ENCODE peak calls at places on chromosomes 16 and 17, in five cellular contexts. G is SK-N-SH, L is H1, Z is A549, B is K562. D is an unnamed sample.

GRCh38 chr16:84909686-84910085 is 89.9 kb downstream of the CRISPLD2 start:
- DNase-seq in G (no peak), L (no peak), Z (no peak), B (no peak), D (no peak)

GRCh38 chr16:59169168-59169567 is 435.1 kb upstream of the GOT2 start:
- DNase-seq in G (no peak), L (no peak), Z (peak), B (no peak), D (no peak)

GRCh38 chr16:22948603-22949368 is 134.8 kb downstream of the HS3ST2 start:
- DNase-seq in G (peak), L (peak), Z (peak), B (peak), D (peak)

GRCh38 chr17:29148257-29148789 is 31.9 kb downstream of the MYO18A start:
- DNase-seq in G (no peak), L (no peak), Z (peak), B (no peak), D (no peak)

GRCh38 chr17:80984749-80985148 is 6.9 kb upstream of the CHMP6 start:
- DNase-seq in G (no peak), L (peak), Z (peak), B (no peak), D (peak)

GRCh38 chr16:3086596-3087242 is 12.4 kb downstream of the ZSCAN10 start:
- DNase-seq in G (no peak), L (no peak), Z (no peak), B (no peak), D (no peak)

GRCh38 chr17:19433727-19434340 is 22.8 kb downstream of the RNF112 start:
- DNase-seq in G (no peak), L (no peak), Z (no peak), B (no peak), D (no peak)

GRCh38 chr17:7107012-7107754 is 7.4 kb downstream of the ASGR2 start:
- DNase-seq in G (no peak), L (no peak), Z (no peak), B (no peak), D (no peak)

GRCh38 chr16:13896543-13897182 is 23.3 kb upstream of the ERCC4 start:
- DNase-seq in G (no peak), L (no peak), Z (peak), B (peak), D (peak)

GRCh38 chr16:53465606-53466290 is 31.5 kb downstream of the RBL2 start:
- DNase-seq in G (no peak), L (no peak), Z (peak), B (no peak), D (peak)

GRCh38 chr16:20871258-20871657 is 28.9 kb downstream of the DCUN1D3 start:
- DNase-seq in G (no peak), L (no peak), Z (no peak), B (no peak), D (no peak)

GRCh38 chr17:65753348-65753747 is 191.9 kb upstream of the AXIN2 start:
- DNase-seq in G (no peak), L (no peak), Z (no peak), B (no peak), D (no peak)

GRCh38 chr17:65751263-65751662 is 189.8 kb upstream of the AXIN2 start:
- DNase-seq in G (no peak), L (no peak), Z (no peak), B (no peak), D (no peak)

GRCh38 chr17:65749479-65749878 is 188.0 kb upstream of the AXIN2 start:
- DNase-seq in G (no peak), L (no peak), Z (peak), B (no peak), D (peak)

GRCh38 chr17:65750678-65751077 is 189.2 kb upstream of the AXIN2 start:
- DNase-seq in G (peak), L (no peak), Z (peak), B (no peak), D (peak)

DNA sequence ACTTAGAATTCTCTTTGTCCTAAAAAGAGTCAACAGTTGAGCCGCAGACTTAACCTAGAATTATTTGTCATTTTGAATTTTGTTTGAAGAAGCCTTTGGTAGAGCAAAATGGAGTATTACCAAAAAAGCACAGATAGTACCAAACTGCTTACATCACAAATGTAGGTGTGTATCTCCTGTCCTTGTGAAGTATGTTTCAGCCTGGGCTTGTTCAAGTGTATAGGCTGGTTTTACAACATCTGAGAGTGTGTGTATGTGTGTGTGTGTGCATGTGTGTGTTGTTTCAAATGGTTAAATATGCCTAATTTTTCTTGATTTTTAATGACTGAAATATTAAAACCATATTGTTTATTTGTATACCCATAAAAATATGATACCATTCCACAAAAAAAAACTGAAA is 188.7 kb upstream of the AXIN2 start:
- DNase-seq in G (no peak), L (no peak), Z (no peak), B (no peak), D (no peak)
- TF ChIP-seq RAD21 in G (no peak), L (no peak), Z (no peak), B (no peak), D (no peak)

DNA sequence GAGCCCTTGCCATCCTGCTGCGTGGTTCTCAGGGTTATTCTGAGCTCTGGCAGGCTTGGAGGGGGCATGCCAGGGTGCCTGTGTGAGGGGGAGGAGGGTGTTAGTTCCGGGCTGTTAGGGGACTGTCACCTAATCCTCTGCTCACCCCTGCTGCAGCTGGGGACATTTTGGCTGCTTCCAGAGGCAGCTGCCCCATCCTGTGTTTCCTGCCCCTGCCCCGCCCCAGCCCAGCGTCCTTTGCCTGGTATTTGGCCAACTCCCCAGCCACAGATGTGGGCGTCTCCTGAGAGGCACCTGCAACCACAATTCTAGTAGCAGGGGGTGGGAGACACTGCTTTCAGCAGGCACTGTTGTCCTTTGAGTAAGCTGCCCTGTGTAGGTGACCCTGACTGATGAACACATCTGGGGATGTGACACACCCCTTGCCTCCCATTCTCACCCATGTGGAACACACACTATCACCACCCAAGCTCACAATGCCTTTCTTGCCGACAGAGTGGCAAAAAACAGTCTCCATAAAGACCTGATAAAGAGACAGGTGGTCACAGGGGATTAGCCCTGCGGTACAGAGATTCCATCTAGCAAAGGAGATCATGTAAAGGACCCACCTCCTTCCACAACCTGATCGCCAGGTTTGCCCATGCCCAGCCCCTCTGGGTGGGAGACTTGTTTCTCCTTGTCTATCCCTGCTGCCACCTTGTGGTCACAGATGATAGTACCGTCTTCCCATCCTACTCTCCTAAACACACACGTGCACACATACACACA is at the start of gene CHRNE:
- DNase-seq in G (peak), L (no peak), Z (peak), B (peak), D (peak)
- TF ChIP-seq RAD21 in G (peak), L (peak), Z (peak), B (peak), D (peak)

DNA sequence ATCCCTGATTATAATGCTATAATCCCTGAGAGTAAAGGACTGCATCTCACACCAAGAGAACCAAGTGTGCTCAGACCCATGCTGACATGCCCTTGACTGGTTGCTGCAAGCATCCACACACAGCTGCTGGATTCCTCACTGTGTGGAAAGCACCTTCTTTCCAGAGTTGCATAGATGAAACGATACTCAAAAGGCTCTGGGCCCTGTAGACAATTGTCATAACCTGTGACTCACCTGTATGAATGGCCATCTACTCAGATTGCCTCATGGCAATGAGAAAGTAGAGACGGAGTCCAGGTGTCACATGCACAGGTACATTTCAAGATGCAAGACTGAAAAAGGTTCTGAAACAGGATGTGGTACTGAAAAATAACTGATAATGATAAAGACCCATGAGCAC is 58.1 kb downstream of the MPHOSPH6 start:
- DNase-seq in G (no peak), L (no peak), Z (no peak), B (no peak), D (no peak)
- TF ChIP-seq RAD21 in G (no peak), L (no peak), Z (no peak), B (no peak), D (no peak)

DNA sequence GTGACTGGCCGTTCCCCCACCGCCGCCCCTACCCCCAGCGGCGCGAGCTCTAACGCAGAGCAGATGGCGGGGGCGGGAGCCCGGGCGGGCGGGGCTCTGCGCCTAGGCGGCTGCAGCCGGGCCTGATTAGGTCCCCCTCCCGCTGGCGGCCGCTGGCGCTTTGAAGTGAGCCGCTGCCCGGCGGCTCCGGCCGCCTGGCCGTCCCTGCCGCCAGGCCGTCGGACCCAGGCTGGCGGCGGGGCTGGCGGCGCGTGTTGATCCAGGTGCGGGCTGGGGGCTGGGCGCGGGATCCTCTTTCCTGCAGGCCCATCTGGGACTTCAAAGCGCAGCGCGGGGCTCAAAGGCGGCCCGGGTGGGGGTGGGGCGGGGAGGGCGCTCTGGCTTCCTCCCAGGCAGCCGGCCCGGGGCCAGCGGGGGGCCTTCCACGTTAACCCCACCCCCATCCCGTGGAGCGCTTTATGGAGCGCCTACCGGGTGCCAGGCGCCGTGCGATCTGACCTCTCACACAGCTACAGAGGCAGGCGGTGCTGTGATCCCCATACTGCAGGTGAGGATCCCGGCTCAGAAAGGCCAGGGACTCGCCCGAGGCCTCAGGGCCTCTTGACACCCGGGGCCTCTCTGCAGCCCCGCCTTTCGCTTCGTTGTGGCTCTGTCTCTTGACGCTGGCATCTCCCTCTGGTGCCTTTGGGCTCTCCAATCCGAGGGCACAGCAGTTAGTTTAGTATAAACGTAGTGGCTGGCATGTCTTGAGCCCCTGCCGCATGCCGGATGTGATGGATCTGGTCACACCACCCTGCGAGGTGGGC is 80.0 kb upstream of the NKD1 start:
- DNase-seq in G (peak), L (no peak), Z (no peak), B (peak), D (no peak)
- TF ChIP-seq RAD21 in G (peak), L (peak), Z (no peak), B (no peak), D (no peak)

GRCh38 chr16:70770968-70771552 is 29.9 kb downstream of the VAC14 start:
- DNase-seq in G (peak), L (no peak), Z (peak), B (peak), D (peak)
- TF ChIP-seq RAD21 in G (peak), L (peak), Z (peak), B (peak), D (peak)

DNA sequence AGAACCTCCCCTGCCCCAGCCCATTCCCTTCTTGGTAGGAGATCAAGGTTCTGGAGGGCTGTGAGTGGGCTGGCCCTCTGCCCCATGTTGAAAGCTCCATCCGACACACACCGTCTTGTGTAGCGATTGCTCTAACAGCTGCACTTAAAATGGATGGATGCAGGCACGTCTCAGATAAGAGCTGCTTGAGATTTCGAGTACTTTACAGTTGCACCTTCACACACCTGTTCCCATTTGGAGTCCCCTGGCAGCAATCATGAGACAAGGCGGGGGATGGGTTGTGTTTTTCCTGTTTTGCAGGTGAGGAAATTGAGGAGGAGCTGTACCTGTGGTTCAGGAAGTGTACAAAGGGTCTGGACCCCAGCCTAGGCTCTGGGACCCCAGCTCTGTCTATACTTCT is 25.6 kb upstream of the TAC4 start:
- DNase-seq in G (no peak), L (no peak), Z (no peak), B (no peak), D (no peak)
- TF ChIP-seq RAD21 in G (no peak), L (no peak), Z (no peak), B (no peak), D (no peak)